ENCODE peak calls at places on chromosomes 2 and 18, in five cellular contexts. One of them, this sample, is unnamed.

GRCh38 chr2:226728996-226729395 is 70.6 kb downstream of the IRS1 start:
- DNase-seq in kidney epithelial cell: no peak
- DNase-seq in spleen: no peak
- DNase-seq in activated CD8-positive, alpha-beta memory T cell treated with anti-CD3 and anti-CD28 coated beads for 24 hours: no peak
- DNase-seq in CD4-positive, alpha-beta T cell: no peak
- DNase-seq in this sample: no peak

GRCh38 chr2:67625671-67626070 is 228.5 kb downstream of the ETAA1 start:
- DNase-seq in kidney epithelial cell: no peak
- DNase-seq in spleen: no peak
- DNase-seq in activated CD8-positive, alpha-beta memory T cell treated with anti-CD3 and anti-CD28 coated beads for 24 hours: no peak
- DNase-seq in CD4-positive, alpha-beta T cell: no peak
- DNase-seq in this sample: no peak

GRCh38 chr2:190412971-190413370 is 4.8 kb downstream of the MFSD6 start:
- DNase-seq in kidney epithelial cell: no peak
- DNase-seq in activated CD8-positive, alpha-beta memory T cell treated with anti-CD3 and anti-CD28 coated beads for 24 hours: no peak
- DNase-seq in CD4-positive, alpha-beta T cell: no peak
- DNase-seq in spleen: no peak
- DNase-seq in this sample: no peak

GRCh38 chr18:63422862-63423304 is 607 bp upstream of the VPS4B start:
- DNase-seq in activated CD8-positive, alpha-beta memory T cell treated with anti-CD3 and anti-CD28 coated beads for 24 hours: no peak
- DNase-seq in spleen: peak
- DNase-seq in CD4-positive, alpha-beta T cell: no peak
- DNase-seq in kidney epithelial cell: no peak
- DNase-seq in this sample: no peak

GRCh38 chr18:46466236-46467160 is 190.5 kb downstream of the LOXHD1 start:
- DNase-seq in spleen: peak
- DNase-seq in CD4-positive, alpha-beta T cell: no peak
- DNase-seq in activated CD8-positive, alpha-beta memory T cell treated with anti-CD3 and anti-CD28 coated beads for 24 hours: peak
- DNase-seq in kidney epithelial cell: no peak
- DNase-seq in this sample: no peak

GRCh38 chr18:48676756-48677368 is 138.0 kb downstream of the CTIF start:
- DNase-seq in activated CD8-positive, alpha-beta memory T cell treated with anti-CD3 and anti-CD28 coated beads for 24 hours: peak
- DNase-seq in kidney epithelial cell: no peak
- DNase-seq in spleen: peak
- DNase-seq in CD4-positive, alpha-beta T cell: peak
- DNase-seq in this sample: no peak

GRCh38 chr2:36177282-36177681 is 178.3 kb upstream of the CRIM1 start:
- DNase-seq in activated CD8-positive, alpha-beta memory T cell treated with anti-CD3 and anti-CD28 coated beads for 24 hours: no peak
- DNase-seq in CD4-positive, alpha-beta T cell: no peak
- DNase-seq in kidney epithelial cell: no peak
- DNase-seq in spleen: no peak
- DNase-seq in this sample: no peak

GRCh38 chr18:26322892-26323653 is 96.8 kb downstream of the TAF4B start:
- DNase-seq in activated CD8-positive, alpha-beta memory T cell treated with anti-CD3 and anti-CD28 coated beads for 24 hours: no peak
- DNase-seq in spleen: no peak
- DNase-seq in kidney epithelial cell: no peak
- DNase-seq in CD4-positive, alpha-beta T cell: no peak
- DNase-seq in this sample: no peak

GRCh38 chr2:53750369-53750768 is 17.2 kb upstream of the CHAC2 start:
- DNase-seq in CD4-positive, alpha-beta T cell: no peak
- DNase-seq in spleen: no peak
- DNase-seq in activated CD8-positive, alpha-beta memory T cell treated with anti-CD3 and anti-CD28 coated beads for 24 hours: no peak
- DNase-seq in kidney epithelial cell: no peak
- DNase-seq in this sample: no peak

GRCh38 chr2:55156326-55156725 is 75.8 kb downstream of the CLHC1 start:
- DNase-seq in spleen: no peak
- DNase-seq in activated CD8-positive, alpha-beta memory T cell treated with anti-CD3 and anti-CD28 coated beads for 24 hours: no peak
- DNase-seq in CD4-positive, alpha-beta T cell: no peak
- DNase-seq in kidney epithelial cell: no peak
- DNase-seq in this sample: no peak

GRCh38 chr2:162113771-162114168 is 38.3 kb downstream of the GCG start:
- DNase-seq in activated CD8-positive, alpha-beta memory T cell treated with anti-CD3 and anti-CD28 coated beads for 24 hours: no peak
- DNase-seq in spleen: no peak
- DNase-seq in kidney epithelial cell: no peak
- DNase-seq in CD4-positive, alpha-beta T cell: no peak
- DNase-seq in this sample: no peak

GRCh38 chr2:234526711-234527110 is 29.8 kb upstream of the ARL4C start:
- DNase-seq in activated CD8-positive, alpha-beta memory T cell treated with anti-CD3 and anti-CD28 coated beads for 24 hours: no peak
- DNase-seq in CD4-positive, alpha-beta T cell: no peak
- DNase-seq in spleen: no peak
- DNase-seq in kidney epithelial cell: no peak
- DNase-seq in this sample: no peak

GRCh38 chr2:197113221-197113831 is 186.8 kb upstream of the PGAP1 start:
- DNase-seq in CD4-positive, alpha-beta T cell: no peak
- DNase-seq in kidney epithelial cell: no peak
- DNase-seq in spleen: no peak
- DNase-seq in activated CD8-positive, alpha-beta memory T cell treated with anti-CD3 and anti-CD28 coated beads for 24 hours: no peak
- DNase-seq in this sample: no peak

GRCh38 chr2:120522151-120522751 is 176.3 kb downstream of the INHBB start:
- DNase-seq in CD4-positive, alpha-beta T cell: no peak
- DNase-seq in kidney epithelial cell: no peak
- DNase-seq in activated CD8-positive, alpha-beta memory T cell treated with anti-CD3 and anti-CD28 coated beads for 24 hours: no peak
- DNase-seq in spleen: peak
- DNase-seq in this sample: no peak

GRCh38 chr2:43006834-43007543 is 214.6 kb upstream of the HAAO start:
- DNase-seq in CD4-positive, alpha-beta T cell: no peak
- DNase-seq in kidney epithelial cell: no peak
- DNase-seq in spleen: peak
- DNase-seq in activated CD8-positive, alpha-beta memory T cell treated with anti-CD3 and anti-CD28 coated beads for 24 hours: no peak
- DNase-seq in this sample: no peak

GRCh38 chr18:14924226-14924625 is 176.3 kb downstream of the ANKRD30B start:
- DNase-seq in spleen: no peak
- DNase-seq in CD4-positive, alpha-beta T cell: no peak
- DNase-seq in kidney epithelial cell: no peak
- DNase-seq in activated CD8-positive, alpha-beta memory T cell treated with anti-CD3 and anti-CD28 coated beads for 24 hours: peak
- DNase-seq in this sample: no peak

GRCh38 chr2:136215449-136215848 is 97.5 kb upstream of the CXCR4 start:
- DNase-seq in kidney epithelial cell: no peak
- DNase-seq in CD4-positive, alpha-beta T cell: no peak
- DNase-seq in activated CD8-positive, alpha-beta memory T cell treated with anti-CD3 and anti-CD28 coated beads for 24 hours: no peak
- DNase-seq in spleen: no peak
- DNase-seq in this sample: no peak

GRCh38 chr2:24914713-24915112 is 5.3 kb downstream of the ADCY3 start:
- DNase-seq in CD4-positive, alpha-beta T cell: no peak
- DNase-seq in kidney epithelial cell: no peak
- DNase-seq in activated CD8-positive, alpha-beta memory T cell treated with anti-CD3 and anti-CD28 coated beads for 24 hours: no peak
- DNase-seq in spleen: peak
- DNase-seq in this sample: no peak

GRCh38 chr2:61707984-61708852 is 145.6 kb downstream of the FAM161A start:
- DNase-seq in spleen: no peak
- DNase-seq in CD4-positive, alpha-beta T cell: no peak
- DNase-seq in kidney epithelial cell: peak
- DNase-seq in activated CD8-positive, alpha-beta memory T cell treated with anti-CD3 and anti-CD28 coated beads for 24 hours: no peak
- DNase-seq in this sample: no peak

GRCh38 chr2:169715379-169716228 is 18.0 kb upstream of the KLHL23 start:
- DNase-seq in CD4-positive, alpha-beta T cell: no peak
- DNase-seq in activated CD8-positive, alpha-beta memory T cell treated with anti-CD3 and anti-CD28 coated beads for 24 hours: no peak
- DNase-seq in kidney epithelial cell: no peak
- DNase-seq in spleen: no peak
- DNase-seq in this sample: no peak

GRCh38 chr2:215609089-215610032 is 173.5 kb upstream of the FN1 start:
- DNase-seq in spleen: no peak
- DNase-seq in CD4-positive, alpha-beta T cell: no peak
- DNase-seq in activated CD8-positive, alpha-beta memory T cell treated with anti-CD3 and anti-CD28 coated beads for 24 hours: no peak
- DNase-seq in kidney epithelial cell: peak
- DNase-seq in this sample: no peak

GRCh38 chr18:28204154-28204553 is 27.2 kb upstream of the CDH2 start:
- DNase-seq in spleen: no peak
- DNase-seq in activated CD8-positive, alpha-beta memory T cell treated with anti-CD3 and anti-CD28 coated beads for 24 hours: no peak
- DNase-seq in CD4-positive, alpha-beta T cell: no peak
- DNase-seq in kidney epithelial cell: peak
- DNase-seq in this sample: no peak

GRCh38 chr2:128838244-128838643 is 519.6 kb upstream of the HS6ST1 start:
- DNase-seq in kidney epithelial cell: no peak
- DNase-seq in spleen: no peak
- DNase-seq in CD4-positive, alpha-beta T cell: no peak
- DNase-seq in activated CD8-positive, alpha-beta memory T cell treated with anti-CD3 and anti-CD28 coated beads for 24 hours: no peak
- DNase-seq in this sample: no peak

GRCh38 chr2:170369894-170370293 is 191.9 kb downstream of the MYO3B start:
- DNase-seq in CD4-positive, alpha-beta T cell: no peak
- DNase-seq in kidney epithelial cell: no peak
- DNase-seq in activated CD8-positive, alpha-beta memory T cell treated with anti-CD3 and anti-CD28 coated beads for 24 hours: no peak
- DNase-seq in spleen: no peak
- DNase-seq in this sample: no peak

GRCh38 chr2:207895236-207895860 is 125.6 kb upstream of the FZD5 start:
- DNase-seq in activated CD8-positive, alpha-beta memory T cell treated with anti-CD3 and anti-CD28 coated beads for 24 hours: no peak
- DNase-seq in kidney epithelial cell: no peak
- DNase-seq in CD4-positive, alpha-beta T cell: no peak
- DNase-seq in spleen: no peak
- DNase-seq in this sample: no peak

GRCh38 chr2:216829533-216829932 is 30.3 kb downstream of the TNP1 start:
- DNase-seq in activated CD8-positive, alpha-beta memory T cell treated with anti-CD3 and anti-CD28 coated beads for 24 hours: no peak
- DNase-seq in kidney epithelial cell: peak
- DNase-seq in spleen: no peak
- DNase-seq in CD4-positive, alpha-beta T cell: no peak
- DNase-seq in this sample: no peak

GRCh38 chr2:58055027-58055786 is 8.6 kb downstream of the VRK2 start:
- DNase-seq in activated CD8-positive, alpha-beta memory T cell treated with anti-CD3 and anti-CD28 coated beads for 24 hours: no peak
- DNase-seq in CD4-positive, alpha-beta T cell: no peak
- DNase-seq in kidney epithelial cell: no peak
- DNase-seq in spleen: no peak
- DNase-seq in this sample: no peak